ENCODE peak calls at places on chromosomes 16 and 17, in seven cellular contexts. F is CD4-positive, CD25-positive, alpha-beta regulatory T cell; E is neuronal stem cell; M is mucosa of descending colon; Z is esophagus squamous epithelium; G is GM06990; J is heart left ventricle. K is an unnamed sample.

GRCh38 chr16:79954920-79955705 is 354.6 kb upstream of the MAF start:
- DNase-seq in F (no peak), J (no peak), G (no peak), Z (no peak), M (no peak), E (no peak), K (no peak)

GRCh38 chr17:57755479-57756070 is 10.5 kb upstream of the CCDC182 start:
- DNase-seq in J (no peak), M (no peak), G (no peak), F (no peak), Z (no peak), E (no peak), K (no peak)

GRCh38 chr17:44831270-44831770 is 1.2 kb upstream of the GJC1 start:
- DNase-seq in G (no peak), E (no peak), M (no peak), Z (no peak), J (no peak), F (no peak), K (peak; percentile 28)

GRCh38 chr17:49850772-49851386 is 3.0 kb upstream of the TAC4 start:
- DNase-seq in Z (no peak), F (peak; percentile 14), G (no peak), E (no peak), J (no peak), M (no peak), K (peak; percentile 73)

GRCh38 chr16:76176153-76176552 is 101.0 kb upstream of the CNTNAP4 start:
- DNase-seq in J (no peak), F (no peak), G (peak; percentile 14), E (no peak), Z (no peak), M (no peak), K (no peak)

GRCh38 chr17:33142703-33143299 is 150.3 kb downstream of the ASIC2 start:
- DNase-seq in M (peak; percentile 64), J (no peak), G (no peak), F (no peak), Z (no peak), E (peak; percentile 67), K (no peak)

GRCh38 chr16:4989391-4990006 is 31.4 kb downstream of the SEC14L5 start:
- DNase-seq in Z (no peak), M (no peak), F (no peak), E (no peak), J (no peak), G (no peak), K (no peak)

GRCh38 chr17:80754846-80755245 is 210.2 kb downstream of the RPTOR start:
- DNase-seq in G (no peak), Z (no peak), E (no peak), M (no peak), F (no peak), J (no peak), K (no peak)

GRCh38 chr16:11198817-11199216 is 57.2 kb downstream of the SOCS1 start:
- DNase-seq in G (no peak), M (peak; percentile 85), J (no peak), E (no peak), Z (no peak), F (peak; percentile 87), K (no peak)

GRCh38 chr16:87945351-87946042 is 5.7 kb upstream of the BANP start:
- DNase-seq in F (peak; percentile 36), Z (no peak), M (peak; percentile 76), J (peak; percentile 77), E (peak; percentile 46), G (no peak), K (peak; percentile 91)

GRCh38 chr17:51097708-51098446 is 22.8 kb downstream of the SPAG9 start:
- DNase-seq in E (no peak), Z (no peak), M (no peak), J (no peak), F (peak; percentile 36), G (no peak), K (no peak)

GRCh38 chr16:66619534-66620418 is 15.3 kb downstream of the CMTM3 start:
- DNase-seq in E (no peak), G (peak; percentile 50), M (no peak), F (no peak), J (no peak), Z (no peak), K (peak; percentile 3)

GRCh38 chr16:81190667-81191066 is 47.8 kb upstream of the BCO1 start:
- DNase-seq in E (no peak), F (no peak), G (no peak), J (no peak), M (no peak), Z (no peak), K (no peak)

GRCh38 chr17:50834786-50835562 is 412 bp upstream of the WFIKKN2 start:
- DNase-seq in F (no peak), M (peak; percentile 24), E (no peak), Z (no peak), J (no peak), G (no peak), K (no peak)

GRCh38 chr17:64653325-64653984 is 8.7 kb downstream of the SMURF2 start:
- DNase-seq in E (no peak), F (no peak), M (no peak), G (no peak), J (no peak), Z (no peak), K (no peak)

GRCh38 chr17:28597606-28598383 is 1.0 kb downstream of the SPAG5 start:
- DNase-seq in E (no peak), Z (no peak), J (no peak), F (no peak), G (no peak), M (no peak), K (no peak)

GRCh38 chr17:72580321-72581127 is 459.7 kb downstream of the SOX9 start:
- DNase-seq in Z (no peak), J (no peak), G (no peak), F (no peak), M (peak; percentile 44), E (no peak), K (no peak)

GRCh38 chr16:88810868-88811599 is 694 bp downstream of the APRT start:
- DNase-seq in M (peak; percentile 79), G (peak; percentile 88), Z (no peak), F (peak; percentile 78), E (no peak), J (peak; percentile 82), K (peak; percentile 91)

GRCh38 chr16:10738231-10739077 is 5.2 kb upstream of the NUBP1 start:
- DNase-seq in E (no peak), J (peak; percentile 83), G (peak; percentile 76), Z (no peak), F (peak; percentile 81), M (no peak), K (peak; percentile 83)

GRCh38 chr16:89697616-89698331 is 3.7 kb downstream of the SPATA2L start:
- DNase-seq in Z (no peak), F (no peak), G (no peak), M (peak; percentile 14), J (no peak), E (no peak), K (no peak)

DNA sequence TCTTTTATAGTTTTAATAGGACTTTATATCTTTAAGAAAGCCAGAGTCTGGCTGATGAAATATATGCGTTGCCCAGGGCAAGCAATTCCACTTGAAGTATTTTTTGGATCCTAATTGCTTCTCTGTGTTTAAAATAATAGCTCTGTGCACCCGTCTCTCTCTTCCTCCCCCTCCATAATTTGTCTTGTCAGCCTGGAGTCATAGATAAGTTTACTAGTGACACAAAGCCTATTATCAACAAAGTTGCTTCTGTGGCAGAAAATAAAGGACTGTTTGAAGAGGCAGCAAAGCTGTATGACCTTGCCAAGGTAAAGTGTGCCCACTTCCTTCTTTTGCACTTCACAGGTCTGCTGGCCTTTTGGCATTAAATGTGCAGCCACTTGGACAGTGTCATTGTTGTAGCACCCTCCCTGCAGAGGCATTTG is 28.6 kb upstream of the SLC12A3 start:
- DNase-seq in M (no peak), Z (no peak), G (no peak), F (no peak), E (no peak), J (no peak), K (no peak)
- H3K36me3 ChIP-seq in M (no peaks in the 10 kb centered on the region), Z (peaks cover 4% of the 10 kb centered on the region), G (peaks cover 17% of the 10 kb centered on the region), F (peaks cover 67% of the 10 kb centered on the region), E (peaks cover 44% of the 10 kb centered on the region), J (peaks cover 11% of the 10 kb centered on the region), K (peaks cover 51% of the 10 kb centered on the region)

GRCh38 chr16:27352026-27352425 is 38.3 kb downstream of the IL4R start:
- DNase-seq in Z (no peak), J (no peak), G (no peak), M (no peak), F (no peak), E (no peak), K (no peak)
- H3K36me3 ChIP-seq in Z (peaks cover 31% of the 10 kb centered on the region), J (peaks cover 22% of the 10 kb centered on the region), G (peaks cover 17% of the 10 kb centered on the region), M (peaks cover 6% of the 10 kb centered on the region), F (peaks cover 89% of the 10 kb centered on the region), E (no peaks in the 10 kb centered on the region), K (peaks cover 98% of the 10 kb centered on the region)

DNA sequence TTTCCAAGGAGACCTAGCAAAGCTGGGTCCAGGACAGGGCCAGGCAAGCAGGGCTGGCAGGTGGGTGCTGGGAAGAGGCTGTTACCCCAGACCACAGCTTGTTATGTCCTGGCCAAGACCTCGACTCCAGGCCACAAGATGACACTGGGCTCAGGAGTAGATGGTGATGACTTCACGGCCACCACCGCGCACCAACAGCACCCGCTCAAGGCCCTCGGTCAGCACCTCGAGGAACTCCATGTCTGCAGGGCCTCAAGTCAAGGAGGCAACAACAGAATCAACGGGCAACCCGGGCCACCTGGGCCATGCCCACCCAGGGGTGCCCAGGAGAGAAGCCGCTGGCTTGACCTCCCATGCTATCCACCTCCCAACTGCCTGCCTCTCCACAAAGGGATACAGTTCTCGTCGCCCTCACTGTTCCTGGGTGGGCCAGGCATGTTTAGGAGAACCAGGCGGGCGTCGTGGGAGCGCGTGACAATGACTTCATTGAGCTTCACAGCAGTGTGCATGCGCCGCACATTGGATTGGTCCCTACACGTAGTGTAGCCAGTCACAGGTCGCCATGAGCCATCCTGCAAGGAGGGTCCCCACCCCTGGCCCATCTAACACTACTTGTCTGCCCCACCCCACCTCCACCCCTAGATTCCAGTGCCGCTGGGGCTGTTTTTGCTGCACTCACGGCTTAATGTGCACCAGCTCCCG is 921 bp upstream of the LCAT start:
- DNase-seq in J (no peak), Z (no peak), G (peak; percentile 21), E (no peak), M (no peak), F (no peak), K (peak; percentile 19)
- H3K36me3 ChIP-seq in J (peaks cover 48% of the 10 kb centered on the region), Z (peaks cover 24% of the 10 kb centered on the region), G (peaks cover 43% of the 10 kb centered on the region), E (peaks cover 58% of the 10 kb centered on the region), M (no peaks in the 10 kb centered on the region), F (peaks cover 6% of the 10 kb centered on the region), K (peaks cover 72% of the 10 kb centered on the region)

GRCh38 chr16:84885024-84885910 is 65.5 kb downstream of the CRISPLD2 start:
- DNase-seq in G (no peak), J (peak; percentile 62), Z (no peak), F (no peak), E (peak; percentile 24), M (no peak), K (no peak)
- H3K36me3 ChIP-seq in G (no peaks in the 10 kb centered on the region), J (no peaks in the 10 kb centered on the region), Z (no peaks in the 10 kb centered on the region), F (no peaks in the 10 kb centered on the region), E (no peaks in the 10 kb centered on the region), M (no peaks in the 10 kb centered on the region), K (peaks cover 34% of the 10 kb centered on the region)

K was measured in tibial artery.